ENCODE peak calls at places on chromosomes 13 and 19, in five cellular contexts. A, G, O, T and V are unnamed samples.
A peak's percentile ranks its signal among the peaks of the same experiment; 100 is the strongest.

GRCh38 chr19:27774827-27775226 is 1438.1 kb downstream of the UQCRFS1 start:
- DNase-seq in T (peak; percentile 41), G (peak; percentile 18), A (peak; percentile 79), O (peak; percentile 76), V (no peak)

GRCh38 chr19:16035601-16036297 is 40.5 kb upstream of the TPM4 start:
- DNase-seq in O (no peak), G (no peak), T (no peak), A (no peak), V (no peak)

GRCh38 chr13:42876810-42877550 is 95.6 kb downstream of the FAM216B start:
- DNase-seq in G (no peak), A (no peak), T (no peak), O (no peak), V (no peak)

GRCh38 chr19:17114414-17114831 is 38.8 kb downstream of the MYO9B start:
- DNase-seq in O (no peak), G (no peak), A (no peak), T (no peak), V (no peak)

GRCh38 chr13:92187378-92187989 is 789.1 kb downstream of the GPC5 start:
- DNase-seq in G (peak; percentile 24), T (peak; percentile 28), O (peak; percentile 12), A (no peak), V (peak; percentile 10)

GRCh38 chr13:45521292-45521691 is 56.6 kb downstream of the COG3 start:
- DNase-seq in T (no peak), O (no peak), G (no peak), A (no peak), V (no peak)

GRCh38 chr19:17706750-17707181 is 12.5 kb upstream of the MAP1S start:
- DNase-seq in A (peak; percentile 89), T (peak; percentile 84), G (peak; percentile 46), O (peak; percentile 43), V (peak; percentile 39)

GRCh38 chr13:32175307-32175706 is 139.9 kb downstream of the ZAR1L start:
- DNase-seq in T (peak; percentile 89), O (no peak), A (no peak), G (no peak), V (no peak)

GRCh38 chr19:42140125-42140754 is 8.0 kb upstream of the POU2F2 start:
- DNase-seq in A (peak; percentile 91), G (peak; percentile 31), O (peak; percentile 53), T (peak; percentile 74), V (peak; percentile 68)

GRCh38 chr13:111120913-111121312 is 5.8 kb downstream of the ARHGEF7 start:
- DNase-seq in G (no peak), T (no peak), O (no peak), A (peak; percentile 37), V (no peak)

GRCh38 chr19:34181111-34181864 is 9.0 kb downstream of the LSM14A start:
- DNase-seq in O (no peak), T (no peak), A (no peak), G (no peak), V (no peak)

GRCh38 chr19:40831502-40832430 is 18.5 kb downstream of the CYP2A6 start:
- DNase-seq in G (peak; percentile 96), O (peak; percentile 90), T (peak; percentile 30), A (no peak), V (no peak)

GRCh38 chr19:35755550-35756371 is 1.1 kb downstream of the HSPB6 start:
- DNase-seq in T (no peak), O (no peak), G (no peak), A (no peak), V (no peak)

GRCh38 chr13:109345433-109345941 is 440.9 kb downstream of the IRS2 start:
- DNase-seq in G (no peak), T (no peak), A (no peak), O (no peak), V (peak; percentile 78)

GRCh38 chr13:48804836-48805601 is 151.3 kb downstream of the CYSLTR2 start:
- DNase-seq in G (no peak), A (no peak), O (no peak), T (no peak), V (peak; percentile 12)

GRCh38 chr13:27533155-27533643 is 82.8 kb upstream of the MTIF3 start:
- DNase-seq in A (peak; percentile 94), T (peak; percentile 80), G (peak; percentile 65), O (peak; percentile 76), V (peak; percentile 69)

GRCh38 chr19:54439174-54439851 is 9.7 kb upstream of the LENG8 start:
- DNase-seq in T (peak; percentile 47), A (peak; percentile 78), G (peak; percentile 56), O (peak; percentile 64), V (peak; percentile 38)

GRCh38 chr19:7522923-7523667 is 671 bp downstream of the MCOLN1 start:
- DNase-seq in T (no peak), O (no peak), A (no peak), G (peak; percentile 17), V (no peak)

GRCh38 chr19:51729781-51730180 is 6.0 kb upstream of the HAS1 start:
- DNase-seq in T (no peak), O (no peak), A (no peak), G (no peak), V (no peak)

GRCh38 chr19:49881186-49881585 is 3.7 kb downstream of the TBC1D17 start:
- DNase-seq in T (no peak), A (no peak), O (no peak), G (no peak), V (no peak)

DNA sequence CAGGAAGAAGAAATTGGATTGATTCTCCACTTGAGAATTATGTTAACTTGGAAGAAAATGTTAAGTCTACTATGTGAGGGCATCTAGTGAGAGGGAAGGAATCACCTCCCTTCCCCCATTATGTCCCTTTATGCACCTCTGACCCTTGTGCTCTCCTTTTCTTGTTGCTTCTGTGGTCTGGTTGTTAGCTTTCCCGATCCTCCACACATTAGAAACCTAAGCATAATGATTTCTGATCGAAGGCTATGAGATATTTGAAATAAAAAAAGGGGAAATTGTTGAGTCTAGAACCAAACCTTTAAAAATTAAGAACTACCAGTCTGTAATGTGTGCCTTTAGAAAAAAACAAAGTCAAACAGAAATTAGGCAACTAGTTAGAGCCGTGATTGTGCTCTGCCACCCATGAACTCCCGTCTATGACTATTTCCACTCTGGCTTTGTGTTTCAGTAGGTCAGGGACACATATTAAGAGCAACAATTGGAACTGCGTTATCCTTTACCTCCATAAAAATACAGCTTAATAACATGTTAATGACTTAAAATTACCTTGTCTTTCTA is 463 bp upstream of the GPC6 start:
- DNase-seq in G (peak; percentile 52), A (no peak), O (no peak), T (no peak), V (no peak)
- H3K4me3 ChIP-seq in G (peak overlapping the region; percentile 90), A (peak overlapping the region; percentile 83), O (peak overlapping the region; percentile 63), T (no peak overlapping the region), V (no peak overlapping the region)

DNA sequence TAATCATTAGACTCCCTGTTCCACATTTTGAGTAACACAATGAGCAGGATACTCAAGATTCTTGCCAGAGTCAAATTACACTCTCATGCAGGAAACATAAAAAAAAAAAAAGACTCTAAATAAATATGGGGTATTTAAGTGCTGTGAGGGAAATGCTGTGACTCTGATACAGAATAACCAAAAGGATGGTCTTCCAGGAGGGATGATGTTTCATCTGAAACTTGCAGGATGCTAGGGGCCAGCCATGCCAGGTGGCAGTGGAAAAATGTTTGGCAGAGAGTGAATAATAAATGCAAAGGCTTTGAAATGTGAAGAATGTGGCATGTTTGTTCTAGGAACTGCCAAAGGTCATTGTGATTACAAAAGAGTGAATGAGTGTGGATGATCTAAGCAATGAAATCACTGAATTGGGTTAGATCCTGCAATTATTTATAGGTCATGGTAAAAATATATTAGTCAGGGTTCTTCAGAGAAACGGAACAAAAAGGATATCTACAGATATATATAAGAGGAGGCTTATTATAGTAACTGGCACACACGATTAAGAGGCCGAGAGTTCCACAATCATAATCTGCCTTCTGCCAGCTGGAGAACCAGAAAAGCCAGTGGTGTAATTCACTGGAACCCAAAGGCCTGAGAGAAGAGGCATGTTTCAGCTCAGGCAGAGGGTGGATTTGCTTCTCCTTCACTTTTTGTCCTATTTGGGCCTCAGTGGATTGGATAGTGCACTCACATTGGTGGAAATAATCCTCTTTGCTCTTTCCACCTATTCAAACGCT is 1832.8 kb upstream of the MIR17HG start:
- DNase-seq in O (peak; percentile 91), A (no peak), G (peak; percentile 50), T (no peak), V (peak; percentile 97)
- TF ChIP-seq MAX in O (peak; percentile 45), A (no peak), G (no peak), T (no peak), V (no peak)

GRCh38 chr13:102402292-102402691 is 444 bp upstream of the FGF14 start:
- DNase-seq in T (no peak), O (no peak), A (peak; percentile 62), G (no peak), V (no peak)
- TF ChIP-seq JUN in T (no peak), O (no peak), A (no peak), G (no peak), V (no peak)

GRCh38 chr19:13098291-13099072 is 4.2 kb downstream of the LYL1 start:
- DNase-seq in O (no peak), T (peak; percentile 85), A (peak; percentile 60), G (no peak), V (peak; percentile 72)
- H3K4me3 ChIP-seq in O (no peak overlapping the region), T (peak overlapping the region; percentile 98), A (peak overlapping the region; percentile 1), G (no peak overlapping the region), V (no peak overlapping the region)

DNA sequence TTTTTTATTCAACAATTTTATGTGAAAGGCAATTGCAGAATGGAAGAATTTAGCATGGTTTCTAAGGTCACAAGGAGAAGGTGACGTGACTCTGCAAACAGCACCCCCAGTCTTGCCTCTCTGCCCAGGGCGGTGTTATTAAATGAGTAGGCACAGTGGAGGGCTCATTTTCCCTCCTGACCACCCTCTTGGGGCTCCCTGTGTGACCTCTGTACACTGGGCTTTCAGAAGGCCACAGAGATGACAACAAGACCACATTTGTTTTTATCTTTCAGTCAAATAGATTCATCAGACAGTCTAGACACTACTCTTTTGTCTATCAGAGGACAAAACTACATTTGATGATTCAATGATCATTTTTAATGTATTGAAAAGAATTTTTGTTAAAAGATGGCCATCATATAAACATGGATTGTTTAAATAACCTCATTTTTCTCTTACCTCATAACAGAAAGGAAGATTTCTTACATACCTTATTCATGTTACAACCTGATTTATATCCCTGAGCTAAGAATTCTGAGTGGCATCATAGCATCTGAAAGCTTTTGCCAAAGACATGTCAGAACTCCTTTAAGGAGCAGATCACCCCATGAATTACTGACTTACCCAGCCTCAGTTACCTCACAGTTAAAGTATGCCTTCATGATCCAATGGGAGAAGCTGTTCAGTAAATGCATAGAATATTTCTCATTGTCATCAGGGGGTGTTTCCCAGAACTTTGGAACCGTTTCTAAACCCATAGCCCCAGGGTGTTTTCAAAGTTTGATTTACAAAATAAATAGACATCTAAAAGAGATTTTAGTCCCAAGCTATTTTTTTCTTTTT is 184.0 kb upstream of the RFC3 start:
- DNase-seq in T (no peak), G (peak; percentile 39), A (no peak), O (peak; percentile 30), V (no peak)
- TF ChIP-seq MAX in T (no peak), G (no peak), A (no peak), O (no peak), V (no peak)